ENCODE peak calls at places on chromosomes 11 and 22, in ten cellular contexts. One of them, this sample, is unnamed.

GRCh38 chr22:33921576-33922181 is 1.4 kb upstream of the LARGE1 start:
- DNase-seq in NCI-H1694 treated with DMSO at 0.1 percent for 48 hours: peak; percentile 59
- DNase-seq in naive thymus-derived CD4-positive, alpha-beta T cell: no peak
- DNase-seq in AG09319: no peak
- DNase-seq in activated T-helper 9 cell treated with anti-CD3 and anti-CD28 coated beads, Interleukin-2, amount 50 U/mL, for 16 hours: no peak
- DNase-seq in NCI-H2107: no peak
- DNase-seq in IMR-90: peak; percentile 60
- DNase-seq in RWPE1: no peak
- DNase-seq in fibroblast of mammary gland: peak; percentile 47
- DNase-seq in nephron progenitor cell: peak; percentile 87
- DNase-seq in this sample: peak; percentile 70

GRCh38 chr11:65525659-65526480 is 987 bp downstream of the SCYL1 start:
- DNase-seq in NCI-H1694 treated with DMSO at 0.1 percent for 48 hours: no peak
- DNase-seq in naive thymus-derived CD4-positive, alpha-beta T cell: no peak
- DNase-seq in AG09319: no peak
- DNase-seq in activated T-helper 9 cell treated with anti-CD3 and anti-CD28 coated beads, Interleukin-2, amount 50 U/mL, for 16 hours: no peak
- DNase-seq in NCI-H2107: no peak
- DNase-seq in IMR-90: no peak
- DNase-seq in RWPE1: no peak
- DNase-seq in fibroblast of mammary gland: no peak
- DNase-seq in nephron progenitor cell: no peak
- DNase-seq in this sample: no peak

GRCh38 chr11:127411283-127411682 is 410.7 kb upstream of the KIRREL3 start:
- DNase-seq in NCI-H1694 treated with DMSO at 0.1 percent for 48 hours: no peak
- DNase-seq in naive thymus-derived CD4-positive, alpha-beta T cell: no peak
- DNase-seq in AG09319: no peak
- DNase-seq in activated T-helper 9 cell treated with anti-CD3 and anti-CD28 coated beads, Interleukin-2, amount 50 U/mL, for 16 hours: no peak
- DNase-seq in NCI-H2107: no peak
- DNase-seq in IMR-90: no peak
- DNase-seq in RWPE1: no peak
- DNase-seq in fibroblast of mammary gland: no peak
- DNase-seq in nephron progenitor cell: no peak
- DNase-seq in this sample: no peak

GRCh38 chr11:102256251-102256650 is 61.0 kb upstream of the BIRC3 start:
- DNase-seq in NCI-H1694 treated with DMSO at 0.1 percent for 48 hours: no peak
- DNase-seq in naive thymus-derived CD4-positive, alpha-beta T cell: no peak
- DNase-seq in AG09319: no peak
- DNase-seq in activated T-helper 9 cell treated with anti-CD3 and anti-CD28 coated beads, Interleukin-2, amount 50 U/mL, for 16 hours: no peak
- DNase-seq in NCI-H2107: no peak
- DNase-seq in IMR-90: peak; percentile 79
- DNase-seq in RWPE1: peak; percentile 97
- DNase-seq in fibroblast of mammary gland: peak; percentile 81
- DNase-seq in nephron progenitor cell: no peak
- DNase-seq in this sample: peak; percentile 85

GRCh38 chr11:19121646-19122045 is 4.7 kb downstream of the ZDHHC13 start:
- DNase-seq in NCI-H1694 treated with DMSO at 0.1 percent for 48 hours: no peak
- DNase-seq in naive thymus-derived CD4-positive, alpha-beta T cell: no peak
- DNase-seq in AG09319: no peak
- DNase-seq in activated T-helper 9 cell treated with anti-CD3 and anti-CD28 coated beads, Interleukin-2, amount 50 U/mL, for 16 hours: no peak
- DNase-seq in NCI-H2107: no peak
- DNase-seq in IMR-90: peak; percentile 4
- DNase-seq in RWPE1: no peak
- DNase-seq in fibroblast of mammary gland: no peak
- DNase-seq in nephron progenitor cell: no peak
- DNase-seq in this sample: peak; percentile 50

GRCh38 chr22:43018615-43019014 is 3.7 kb upstream of the PACSIN2 start:
- DNase-seq in NCI-H1694 treated with DMSO at 0.1 percent for 48 hours: no peak
- DNase-seq in naive thymus-derived CD4-positive, alpha-beta T cell: no peak
- DNase-seq in AG09319: no peak
- DNase-seq in activated T-helper 9 cell treated with anti-CD3 and anti-CD28 coated beads, Interleukin-2, amount 50 U/mL, for 16 hours: no peak
- DNase-seq in NCI-H2107: no peak
- DNase-seq in IMR-90: no peak
- DNase-seq in RWPE1: no peak
- DNase-seq in fibroblast of mammary gland: no peak
- DNase-seq in nephron progenitor cell: no peak
- DNase-seq in this sample: no peak

GRCh38 chr11:92222701-92223100 is 1.9 kb upstream of the FAT3 start:
- DNase-seq in NCI-H1694 treated with DMSO at 0.1 percent for 48 hours: no peak
- DNase-seq in naive thymus-derived CD4-positive, alpha-beta T cell: no peak
- DNase-seq in AG09319: no peak
- DNase-seq in activated T-helper 9 cell treated with anti-CD3 and anti-CD28 coated beads, Interleukin-2, amount 50 U/mL, for 16 hours: no peak
- DNase-seq in NCI-H2107: no peak
- DNase-seq in IMR-90: no peak
- DNase-seq in RWPE1: no peak
- DNase-seq in fibroblast of mammary gland: no peak
- DNase-seq in nephron progenitor cell: no peak
- DNase-seq in this sample: no peak

GRCh38 chr22:20153945-20154344 is 3.1 kb upstream of the CCDC188 start:
- DNase-seq in NCI-H1694 treated with DMSO at 0.1 percent for 48 hours: no peak
- DNase-seq in naive thymus-derived CD4-positive, alpha-beta T cell: no peak
- DNase-seq in AG09319: no peak
- DNase-seq in activated T-helper 9 cell treated with anti-CD3 and anti-CD28 coated beads, Interleukin-2, amount 50 U/mL, for 16 hours: no peak
- DNase-seq in NCI-H2107: no peak
- DNase-seq in IMR-90: peak; percentile 20
- DNase-seq in RWPE1: no peak
- DNase-seq in fibroblast of mammary gland: no peak
- DNase-seq in nephron progenitor cell: no peak
- DNase-seq in this sample: no peak

GRCh38 chr11:124608146-124608545 is 3.1 kb upstream of the PANX3 start:
- DNase-seq in NCI-H1694 treated with DMSO at 0.1 percent for 48 hours: no peak
- DNase-seq in naive thymus-derived CD4-positive, alpha-beta T cell: no peak
- DNase-seq in AG09319: no peak
- DNase-seq in activated T-helper 9 cell treated with anti-CD3 and anti-CD28 coated beads, Interleukin-2, amount 50 U/mL, for 16 hours: no peak
- DNase-seq in NCI-H2107: no peak
- DNase-seq in IMR-90: no peak
- DNase-seq in RWPE1: no peak
- DNase-seq in fibroblast of mammary gland: no peak
- DNase-seq in nephron progenitor cell: no peak
- DNase-seq in this sample: no peak